ENCODE peak calls at places on chromosome X, in eight cellular contexts. W is activated T-cell treated with anti-CD3 and anti-CD28 coated beads, Interleukin-2, amount 50 U/mL, for 72 hours; O is pancreas; V is A549; N is CD4-positive, CD25-positive, alpha-beta regulatory T cell; T is aorta; C is Right ventricle myocardium superior; Z is DND-41. Q is an unnamed sample.

GRCh38 chrX:10607233-10607632 is 13.2 kb downstream of the MID1 start:
- ATAC-seq in C (no peak), N (no peak), V (no peak), Z (no peak), O (no peak), T (no peak), W (no peak), Q (no peak)

GRCh38 chrX:20973038-20973437 is 401.2 kb upstream of the CNKSR2 start:
- ATAC-seq in C (no peak), V (no peak), N (no peak), Z (no peak), W (no peak), T (no peak), O (no peak), Q (no peak)

GRCh38 chrX:124393238-124393637 is 46.9 kb downstream of the SH2D1A start:
- ATAC-seq in O (no peak), C (no peak), V (no peak), Z (no peak), T (no peak), N (no peak), W (peak), Q (no peak)

GRCh38 chrX:129737921-129738320 is 858 bp upstream of the XPNPEP2 start:
- ATAC-seq in W (peak), V (no peak), Z (peak), O (peak), N (no peak), C (peak), T (no peak), Q (peak)

GRCh38 chrX:57595381-57595811 is 3.6 kb downstream of the ZXDB start:
- ATAC-seq in O (no peak), T (no peak), C (no peak), N (peak), V (no peak), Z (peak), W (no peak), Q (no peak)

GRCh38 chrX:16579517-16579916 is 70.4 kb upstream of the S100G start:
- ATAC-seq in Z (no peak), T (no peak), O (no peak), W (no peak), N (no peak), C (no peak), V (no peak), Q (no peak)

GRCh38 chrX:11053351-11053750 is 57.8 kb upstream of the HCCS start:
- ATAC-seq in N (no peak), T (no peak), Z (no peak), W (no peak), C (no peak), V (no peak), O (no peak), Q (no peak)

GRCh38 chrX:115344885-115345653 is 55.6 kb downstream of the LUZP4 start:
- ATAC-seq in C (peak), O (peak), Z (no peak), V (peak), W (no peak), T (peak), N (no peak), Q (peak)

GRCh38 chrX:19886888-19887531 is 390 bp downstream of the SH3KBP1 start:
- ATAC-seq in N (no peak), T (peak), C (peak), Z (peak), V (no peak), W (peak), O (peak), Q (peak)

GRCh38 chrX:54473993-54474859 is 21.8 kb downstream of the FGD1 start:
- ATAC-seq in C (peak), Z (no peak), T (no peak), N (no peak), O (no peak), V (peak), W (no peak), Q (peak)

GRCh38 chrX:155046811-155047528 is 20.3 kb downstream of the FUNDC2 start:
- ATAC-seq in C (no peak), T (no peak), N (no peak), V (no peak), O (peak), W (no peak), Z (no peak), Q (no peak)

GRCh38 chrX:69120476-69120875 is 44.8 kb downstream of the PJA1 start:
- ATAC-seq in O (no peak), C (no peak), W (no peak), V (no peak), N (no peak), T (no peak), Z (no peak), Q (no peak)

GRCh38 chrX:150255441-150256296 is 107.4 kb upstream of the MAMLD1 start:
- ATAC-seq in C (peak), V (no peak), O (no peak), T (no peak), Z (no peak), N (no peak), W (no peak), Q (no peak)

GRCh38 chrX:10761447-10761846 is 141.1 kb upstream of the MID1 start:
- ATAC-seq in O (no peak), N (no peak), V (no peak), W (no peak), Z (no peak), T (no peak), C (no peak), Q (no peak)

GRCh38 chrX:133958997-133959688 is 26.3 kb downstream of the GPC3 start:
- ATAC-seq in O (peak), N (no peak), Z (no peak), V (no peak), C (no peak), T (no peak), W (no peak), Q (no peak)